ENCODE peak calls at places on chromosomes 7 and 10, in six cellular contexts. M is progenitor cell of endocrine pancreas, F is AG04450, P is fibroblast of pulmonary artery, W is HL-60, J is body of pancreas. I is an unnamed sample.

GRCh38 chr7:31122649-31123058 is 70.5 kb downstream of the ADCYAP1R1 start:
- DNase-seq in M (peak), F (peak), P (peak), W (peak), J (peak), I (no peak)

GRCh38 chr7:84372712-84373111 is 178.1 kb upstream of the SEMA3A start:
- DNase-seq in M (no peak), F (no peak), P (peak), W (peak), J (no peak), I (no peak)

GRCh38 chr7:31082450-31082849 is 30.3 kb downstream of the ADCYAP1R1 start:
- DNase-seq in M (no peak), F (no peak), P (no peak), W (no peak), J (no peak), I (no peak)

GRCh38 chr7:17318146-17318545 is 19.7 kb downstream of the AHR start:
- DNase-seq in M (no peak), F (no peak), P (peak), W (no peak), J (no peak), I (no peak)

GRCh38 chr7:103918928-103919868 is 70.3 kb downstream of the RELN start:
- DNase-seq in M (no peak), F (no peak), P (no peak), W (no peak), J (no peak), I (no peak)

GRCh38 chr10:129514568-129515451 is 47.8 kb downstream of the MGMT start:
- DNase-seq in M (no peak), F (no peak), P (no peak), W (no peak), J (no peak), I (no peak)

GRCh38 chr10:5991708-5992107 is 14.4 kb upstream of the IL15RA start:
- DNase-seq in M (no peak), F (no peak), P (no peak), W (no peak), J (no peak), I (no peak)

GRCh38 chr10:31381766-31382316 is 62.8 kb downstream of the ZEB1 start:
- DNase-seq in M (no peak), F (no peak), P (peak), W (no peak), J (no peak), I (no peak)

GRCh38 chr7:119937745-119938144 is 335.2 kb upstream of the KCND2 start:
- DNase-seq in M (no peak), F (no peak), P (no peak), W (no peak), J (no peak), I (no peak)

GRCh38 chr10:76546411-76546810 is 1091.2 kb downstream of the KCNMA1 start:
- DNase-seq in M (no peak), F (no peak), P (no peak), W (no peak), J (no peak), I (no peak)

GRCh38 chr7:133618970-133619369 is 366.1 kb downstream of the EXOC4 start:
- DNase-seq in M (no peak), F (no peak), P (no peak), W (no peak), J (no peak), I (no peak)

GRCh38 chr7:34133983-34134782 is 228.8 kb downstream of the BMPER start:
- DNase-seq in M (peak), F (peak), P (peak), W (peak), J (peak), I (no peak)

GRCh38 chr7:66429498-66430163 is 199.1 kb upstream of the KCTD7 start:
- DNase-seq in M (no peak), F (no peak), P (no peak), W (no peak), J (no peak), I (no peak)

GRCh38 chr10:67779455-67780205 is 58.4 kb downstream of the DNAJC12 start:
- DNase-seq in M (peak), F (peak), P (peak), W (peak), J (peak), I (no peak)

GRCh38 chr10:133159950-133160812 is at the start of gene KNDC1:
- DNase-seq in M (no peak), F (no peak), P (peak), W (no peak), J (no peak), I (peak)

GRCh38 chr10:102120142-102120986 is at the start of gene LDB1:
- DNase-seq in M (peak), F (peak), P (peak), W (peak), J (peak), I (peak)

GRCh38 chr10:28135258-28135657 is 136.4 kb upstream of the ODAD2 start:
- DNase-seq in M (no peak), F (no peak), P (no peak), W (no peak), J (no peak), I (no peak)

GRCh38 chr10:69481280-69481679 is 30.0 kb downstream of the TSPAN15 start:
- DNase-seq in M (no peak), F (no peak), P (no peak), W (peak), J (no peak), I (no peak)

GRCh38 chr7:112726076-112726475 is 64.1 kb downstream of the TMEM168 start:
- DNase-seq in M (no peak), F (no peak), P (no peak), W (no peak), J (peak), I (no peak)

GRCh38 chr7:40469481-40469880 is 334.7 kb downstream of the SUGCT start:
- DNase-seq in M (no peak), F (peak), P (peak), W (no peak), J (no peak), I (no peak)

GRCh38 chr7:73679709-73680108 is 3.5 kb downstream of the DNAJC30 start:
- DNase-seq in M (no peak), F (no peak), P (no peak), W (no peak), J (no peak), I (no peak)

GRCh38 chr10:133335238-133336122 is 1.2 kb downstream of the CALY start:
- DNase-seq in M (no peak), F (no peak), P (peak), W (peak), J (peak), I (peak)

GRCh38 chr10:14386202-14386593 is 55.5 kb upstream of the FRMD4A start:
- DNase-seq in M (no peak), F (peak), P (peak), W (no peak), J (no peak), I (no peak)

GRCh38 chr7:116528008-116528789 is 3.4 kb downstream of the CAV1 start:
- DNase-seq in M (no peak), F (peak), P (peak), W (no peak), J (peak), I (no peak)

DNA sequence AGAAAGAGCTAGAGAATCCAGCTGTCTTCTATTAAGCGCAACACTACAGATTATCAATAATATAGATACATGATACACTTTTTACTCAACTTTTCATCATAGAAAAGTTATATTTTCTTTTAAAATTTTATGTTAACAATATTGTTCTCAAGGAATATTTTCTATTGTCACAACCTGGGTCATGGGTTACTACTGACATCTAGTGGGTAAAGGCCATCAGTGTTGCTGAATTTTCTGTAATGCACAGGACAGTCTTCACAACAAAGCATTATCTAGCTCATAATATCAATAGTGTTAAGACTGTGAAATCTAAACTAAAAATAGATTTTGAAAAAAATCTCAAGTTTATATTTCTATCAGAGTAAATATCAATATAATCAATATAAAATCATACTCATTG is 209.8 kb downstream of the ZNF33B start:
- DNase-seq in M (no peak), F (no peak), P (peak), W (no peak), J (no peak), I (no peak)
- TF ChIP-seq CTCF in M (no peak), F (peak), P (peak), W (peak), J (peak), I (no peak)

GRCh38 chr10:84205853-84206513 is 11.6 kb downstream of the CDHR1 start:
- DNase-seq in M (no peak), F (no peak), P (no peak), W (no peak), J (no peak), I (no peak)

GRCh38 chr10:84204610-84205009 is 10.3 kb downstream of the CDHR1 start:
- DNase-seq in M (no peak), F (no peak), P (no peak), W (no peak), J (no peak), I (no peak)

GRCh38 chr10:84205049-84205852 is 10.9 kb downstream of the CDHR1 start:
- DNase-seq in M (peak), F (no peak), P (peak), W (peak), J (no peak), I (peak)

GRCh38 chr10:84202349-84202748 is 8.0 kb downstream of the CDHR1 start:
- DNase-seq in M (no peak), F (no peak), P (no peak), W (no peak), J (no peak), I (no peak)

GRCh38 chr10:84204122-84204521 is 9.8 kb downstream of the CDHR1 start:
- DNase-seq in M (no peak), F (no peak), P (no peak), W (peak), J (no peak), I (no peak)
- TF ChIP-seq CTCF in M (peak), F (peak), P (peak), W (peak), J (no peak), I (peak)

DNA sequence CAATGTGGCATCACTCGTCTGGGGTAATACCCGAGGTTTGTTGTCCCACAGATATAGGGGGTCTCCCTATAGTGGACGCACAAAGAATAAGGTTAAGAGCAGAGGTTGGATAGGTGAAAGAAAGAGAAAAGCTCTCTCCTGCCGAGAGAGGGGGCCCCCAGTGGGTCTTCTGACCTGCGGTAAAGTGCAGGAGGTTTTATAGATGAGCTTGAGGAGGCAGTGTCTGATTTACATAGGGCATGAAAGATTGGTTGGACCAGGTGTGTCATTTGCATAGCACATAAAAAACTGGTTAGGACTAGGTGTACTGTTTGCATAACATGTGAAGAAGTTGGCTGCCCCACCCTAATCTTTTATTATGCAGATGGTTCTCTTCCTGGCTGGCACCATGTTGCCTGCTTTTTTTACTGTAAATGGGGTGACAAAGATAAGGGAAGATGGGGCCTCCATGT is 11.8 kb downstream of the CYP3A43 start:
- DNase-seq in M (no peak), F (no peak), P (no peak), W (no peak), J (peak), I (no peak)
- TF ChIP-seq CTCF in M (no peak), F (no peak), P (no peak), W (no peak), J (no peak), I (no peak)

GRCh38 chr7:72476608-72477305 is 64.6 kb upstream of the CALN1 start:
- DNase-seq in M (no peak), F (no peak), P (no peak), W (no peak), J (no peak), I (no peak)
- TF ChIP-seq CTCF in M (no peak), F (no peak), P (no peak), W (no peak), J (no peak), I (no peak)

GRCh38 chr7:41715000-41715399 is 12.1 kb upstream of the INHBA start:
- DNase-seq in M (no peak), F (no peak), P (no peak), W (no peak), J (no peak), I (no peak)

GRCh38 chr7:41708621-41709358 is 5.9 kb upstream of the INHBA start:
- DNase-seq in M (no peak), F (no peak), P (no peak), W (no peak), J (no peak), I (no peak)

GRCh38 chr7:41709621-41710020 is 6.7 kb upstream of the INHBA start:
- DNase-seq in M (no peak), F (peak), P (peak), W (no peak), J (no peak), I (peak)

GRCh38 chr7:41710838-41711237 is 7.9 kb upstream of the INHBA start:
- DNase-seq in M (no peak), F (no peak), P (no peak), W (no peak), J (no peak), I (no peak)

GRCh38 chr7:41711283-41712064 is 8.6 kb upstream of the INHBA start:
- DNase-seq in M (no peak), F (no peak), P (peak), W (no peak), J (peak), I (no peak)
- TF ChIP-seq CTCF in M (peak), F (peak), P (peak), W (no peak), J (peak), I (peak)

DNA sequence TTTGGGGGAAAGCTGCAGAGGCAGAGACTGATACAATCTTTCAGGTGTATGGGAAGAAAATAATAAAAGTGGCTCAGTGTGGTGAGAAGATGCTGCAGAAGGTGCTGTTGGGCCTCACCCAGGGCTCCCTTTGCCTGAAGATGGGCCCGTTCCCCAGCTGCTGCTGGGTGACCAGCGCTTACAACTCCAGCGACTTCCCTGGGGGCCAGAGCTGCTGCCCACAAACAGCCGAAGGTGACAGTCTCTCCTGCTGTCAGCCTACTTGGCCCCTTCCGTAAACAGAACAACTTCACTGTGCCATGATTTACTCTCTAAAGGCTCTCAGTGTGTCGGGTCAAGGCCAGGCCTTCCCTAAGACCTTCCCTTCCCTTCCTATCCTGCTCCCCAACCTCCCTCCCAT is 93.6 kb upstream of the PCBD1 start:
- DNase-seq in M (no peak), F (no peak), P (no peak), W (no peak), J (no peak), I (no peak)
- TF ChIP-seq CTCF in M (no peak), F (no peak), P (no peak), W (no peak), J (no peak), I (no peak)

I was measured in CD14-positive monocyte.